ENCODE peak calls at places on chromosomes 16 and 17, in seven cellular contexts. One of them, this sample, is unnamed.

GRCh38 chr16:87375426-87376135 is 8.0 kb downstream of the FBXO31 start:
- DNase-seq in K562: no peak
- DNase-seq in H1: no peak
- DNase-seq in HCT116: no peak
- DNase-seq in HepG2: no peak
- DNase-seq in SK-N-SH: no peak
- DNase-seq in GM12878: no peak
- DNase-seq in this sample: no peak

GRCh38 chr17:48647103-48647963 is 21.2 kb upstream of the HOXB9 start:
- DNase-seq in SK-N-SH: peak; percentile 42
- DNase-seq in GM12878: no peak
- DNase-seq in HCT116: no peak
- DNase-seq in HepG2: no peak
- DNase-seq in K562: no peak
- DNase-seq in H1: peak; percentile 73
- DNase-seq in this sample: peak; percentile 80

GRCh38 chr17:80498242-80498919 is 22.0 kb upstream of the NPTX1 start:
- DNase-seq in SK-N-SH: no peak
- DNase-seq in HepG2: peak; percentile 76
- DNase-seq in HCT116: no peak
- DNase-seq in K562: no peak
- DNase-seq in GM12878: no peak
- DNase-seq in H1: no peak
- DNase-seq in this sample: no peak

GRCh38 chr16:87583453-87584131 is 18.7 kb upstream of the JPH3 start:
- DNase-seq in H1: no peak
- DNase-seq in K562: no peak
- DNase-seq in SK-N-SH: no peak
- DNase-seq in GM12878: no peak
- DNase-seq in HepG2: no peak
- DNase-seq in HCT116: no peak
- DNase-seq in this sample: no peak

GRCh38 chr17:10516638-10517037 is 1.7 kb downstream of the MYH1 start:
- DNase-seq in SK-N-SH: no peak
- DNase-seq in H1: no peak
- DNase-seq in HepG2: no peak
- DNase-seq in HCT116: no peak
- DNase-seq in K562: no peak
- DNase-seq in GM12878: no peak
- DNase-seq in this sample: no peak

GRCh38 chr17:46766493-46767491 is 51.7 kb downstream of the WNT3 start:
- DNase-seq in K562: no peak
- DNase-seq in HepG2: no peak
- DNase-seq in GM12878: no peak
- DNase-seq in SK-N-SH: peak; percentile 49
- DNase-seq in HCT116: no peak
- DNase-seq in H1: peak; percentile 40
- DNase-seq in this sample: no peak

GRCh38 chr17:48526986-48527741 is 3.6 kb downstream of the HOXB1 start:
- DNase-seq in H1: peak; percentile 84
- DNase-seq in GM12878: no peak
- DNase-seq in K562: no peak
- DNase-seq in HCT116: no peak
- DNase-seq in HepG2: no peak
- DNase-seq in SK-N-SH: peak; percentile 32
- DNase-seq in this sample: no peak

GRCh38 chr16:58317608-58318152 is 22.9 kb upstream of the PRSS54 start:
- DNase-seq in GM12878: no peak
- DNase-seq in HCT116: no peak
- DNase-seq in HepG2: no peak
- DNase-seq in SK-N-SH: no peak
- DNase-seq in H1: no peak
- DNase-seq in K562: no peak
- DNase-seq in this sample: no peak

GRCh38 chr17:60039509-60040442 is 38.9 kb downstream of the HEATR6 start:
- DNase-seq in H1: no peak
- DNase-seq in HCT116: no peak
- DNase-seq in GM12878: no peak
- DNase-seq in HepG2: no peak
- DNase-seq in SK-N-SH: peak; percentile 31
- DNase-seq in K562: peak; percentile 47
- DNase-seq in this sample: no peak

GRCh38 chr16:53476867-53477266 is 26.1 kb downstream of the AKTIP start:
- DNase-seq in SK-N-SH: no peak
- DNase-seq in GM12878: no peak
- DNase-seq in HepG2: no peak
- DNase-seq in HCT116: no peak
- DNase-seq in H1: no peak
- DNase-seq in K562: no peak
- DNase-seq in this sample: no peak

GRCh38 chr16:9859706-9860105 is 322.5 kb downstream of the GRIN2A start:
- DNase-seq in HepG2: no peak
- DNase-seq in H1: no peak
- DNase-seq in HCT116: no peak
- DNase-seq in K562: no peak
- DNase-seq in GM12878: no peak
- DNase-seq in SK-N-SH: no peak
- DNase-seq in this sample: no peak

GRCh38 chr17:32461853-32462617 is 17.7 kb downstream of the PSMD11 start:
- DNase-seq in HepG2: peak; percentile 58
- DNase-seq in HCT116: peak; percentile 51
- DNase-seq in K562: peak; percentile 72
- DNase-seq in GM12878: no peak
- DNase-seq in SK-N-SH: peak; percentile 52
- DNase-seq in H1: peak; percentile 78
- DNase-seq in this sample: no peak

GRCh38 chr17:50344712-50345380 is 1.1 kb upstream of the XYLT2 start:
- DNase-seq in HepG2: no peak
- DNase-seq in H1: no peak
- DNase-seq in GM12878: no peak
- DNase-seq in HCT116: no peak
- DNase-seq in SK-N-SH: peak; percentile 39
- DNase-seq in K562: no peak
- DNase-seq in this sample: no peak

GRCh38 chr17:61402978-61403845 is 3.6 kb downstream of the TBX2 start:
- DNase-seq in HepG2: no peak
- DNase-seq in K562: no peak
- DNase-seq in SK-N-SH: peak; percentile 34
- DNase-seq in H1: peak; percentile 61
- DNase-seq in GM12878: no peak
- DNase-seq in HCT116: no peak
- DNase-seq in this sample: no peak
- TF ChIP-seq JUND in HepG2: no peak
- TF ChIP-seq JUND in K562: no peak
- TF ChIP-seq JUND in SK-N-SH: no peak
- TF ChIP-seq JUND in H1: no peak
- TF ChIP-seq JUND in GM12878: no peak
- TF ChIP-seq JUND in HCT116: no peak
- TF ChIP-seq JUND in this sample: no peak

DNA sequence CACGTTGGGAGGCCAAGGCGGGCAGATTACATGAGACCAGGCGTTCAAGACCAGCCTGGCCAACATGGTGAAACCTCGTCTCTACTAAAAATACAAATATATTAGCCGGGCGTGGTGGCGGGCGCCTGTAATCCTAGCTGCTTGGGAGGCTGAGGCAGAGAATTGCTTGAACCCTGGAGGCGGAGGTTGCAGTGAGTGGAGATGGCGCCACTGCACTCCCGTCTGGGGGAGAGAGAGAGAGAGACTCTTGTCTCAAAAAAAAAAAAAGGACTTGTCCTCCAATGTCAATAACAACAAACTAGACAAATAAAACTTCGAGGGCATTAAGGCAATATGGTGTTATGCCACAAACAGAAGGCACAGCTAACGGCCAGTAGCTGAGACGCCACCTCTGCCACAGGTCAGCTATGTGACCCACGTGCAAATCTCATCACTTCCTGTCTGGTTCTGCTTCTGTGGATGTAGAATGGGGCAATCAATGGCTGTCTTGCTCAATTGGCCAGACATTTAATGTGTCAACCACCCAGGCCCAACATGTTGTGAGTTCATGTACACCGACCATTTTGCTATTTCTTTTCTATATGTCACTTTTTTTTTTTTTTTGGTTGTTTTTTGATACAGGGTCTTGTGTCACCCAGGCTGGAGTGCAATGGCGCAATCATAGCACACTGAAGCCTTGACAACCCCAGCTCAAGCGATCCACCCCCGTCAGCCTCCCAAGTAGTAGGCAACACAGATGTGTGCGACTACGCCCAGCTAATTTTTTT is 834 bp upstream of the TXNDC11 start:
- DNase-seq in GM12878: no peak
- DNase-seq in HepG2: peak; percentile 98
- DNase-seq in HCT116: peak; percentile 50
- DNase-seq in K562: peak; percentile 59
- DNase-seq in SK-N-SH: peak; percentile 17
- DNase-seq in H1: no peak
- DNase-seq in this sample: no peak
- TF ChIP-seq JUND in GM12878: no peak
- TF ChIP-seq JUND in HepG2: no peak
- TF ChIP-seq JUND in HCT116: no peak
- TF ChIP-seq JUND in K562: no peak
- TF ChIP-seq JUND in SK-N-SH: no peak
- TF ChIP-seq JUND in H1: no peak
- TF ChIP-seq JUND in this sample: no peak

GRCh38 chr17:65020284-65020683 is 36.3 kb downstream of the GNA13 start:
- DNase-seq in K562: no peak
- DNase-seq in GM12878: no peak
- DNase-seq in SK-N-SH: no peak
- DNase-seq in HepG2: no peak
- DNase-seq in HCT116: no peak
- DNase-seq in H1: no peak
- DNase-seq in this sample: no peak
- TF ChIP-seq JUND in K562: no peak
- TF ChIP-seq JUND in GM12878: no peak
- TF ChIP-seq JUND in SK-N-SH: no peak
- TF ChIP-seq JUND in HepG2: no peak
- TF ChIP-seq JUND in HCT116: no peak
- TF ChIP-seq JUND in H1: no peak
- TF ChIP-seq JUND in this sample: no peak

GRCh38 chr17:8147805-8148404 is 4.3 kb downstream of the PER1 start:
- DNase-seq in H1: no peak
- DNase-seq in HepG2: no peak
- DNase-seq in SK-N-SH: no peak
- DNase-seq in HCT116: no peak
- DNase-seq in K562: no peak
- DNase-seq in GM12878: no peak
- DNase-seq in this sample: no peak

GRCh38 chr17:8147141-8147804 is 4.9 kb downstream of the PER1 start:
- DNase-seq in H1: no peak
- DNase-seq in SK-N-SH: no peak
- DNase-seq in K562: no peak
- DNase-seq in HepG2: no peak
- DNase-seq in GM12878: no peak
- DNase-seq in HCT116: no peak
- DNase-seq in this sample: no peak

GRCh38 chr17:8145811-8146210 is 6.4 kb downstream of the PER1 start:
- DNase-seq in GM12878: no peak
- DNase-seq in H1: no peak
- DNase-seq in K562: no peak
- DNase-seq in HCT116: no peak
- DNase-seq in HepG2: no peak
- DNase-seq in SK-N-SH: no peak
- DNase-seq in this sample: no peak

GRCh38 chr17:8144401-8145295 is 7.6 kb downstream of the PER1 start:
- DNase-seq in HCT116: no peak
- DNase-seq in GM12878: no peak
- DNase-seq in K562: no peak
- DNase-seq in H1: no peak
- DNase-seq in HepG2: no peak
- DNase-seq in SK-N-SH: no peak
- DNase-seq in this sample: no peak

DNA sequence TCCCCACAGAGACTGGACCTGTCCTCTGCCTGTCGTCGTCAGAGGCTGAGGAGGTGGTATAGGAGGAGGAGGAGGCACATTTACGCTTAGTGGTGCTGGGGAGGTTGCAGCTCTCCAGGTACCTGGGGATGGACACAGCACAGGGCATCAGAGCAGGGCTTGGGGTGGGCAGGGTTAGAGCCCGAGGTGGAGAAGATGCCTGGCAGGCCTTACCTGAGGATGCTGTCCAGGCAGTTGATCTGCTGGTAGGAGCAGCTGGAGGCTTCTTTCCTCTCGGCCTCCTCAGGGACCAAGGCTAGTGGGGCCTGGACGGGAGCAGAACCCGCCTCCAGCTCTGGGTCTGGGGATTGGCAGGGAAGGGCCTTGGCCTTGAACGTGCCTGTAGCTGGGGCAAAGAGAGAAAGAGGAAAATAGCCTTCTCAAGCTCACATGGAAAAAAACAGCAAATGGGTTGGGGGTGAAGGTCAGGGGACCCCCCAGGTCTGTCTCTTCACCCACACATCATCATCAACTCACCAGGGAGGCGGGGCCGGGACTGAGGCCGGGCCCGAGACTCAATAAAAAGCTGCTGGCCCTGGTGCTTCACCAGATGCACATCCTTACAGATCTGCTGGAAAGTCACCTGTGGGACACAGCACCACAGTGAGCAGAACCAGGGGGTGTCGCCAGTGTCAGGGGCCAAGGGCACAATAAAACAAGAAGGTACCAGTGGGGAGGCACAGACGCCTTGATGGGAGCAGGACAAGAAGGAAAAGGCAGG is 5.6 kb downstream of the PER1 start:
- DNase-seq in H1: no peak
- DNase-seq in K562: no peak
- DNase-seq in SK-N-SH: no peak
- DNase-seq in HepG2: no peak
- DNase-seq in GM12878: no peak
- DNase-seq in HCT116: no peak
- DNase-seq in this sample: no peak
- TF ChIP-seq JUND in H1: no peak
- TF ChIP-seq JUND in K562: no peak
- TF ChIP-seq JUND in SK-N-SH: no peak
- TF ChIP-seq JUND in HepG2: no peak
- TF ChIP-seq JUND in GM12878: no peak
- TF ChIP-seq JUND in HCT116: no peak
- TF ChIP-seq JUND in this sample: no peak

DNA sequence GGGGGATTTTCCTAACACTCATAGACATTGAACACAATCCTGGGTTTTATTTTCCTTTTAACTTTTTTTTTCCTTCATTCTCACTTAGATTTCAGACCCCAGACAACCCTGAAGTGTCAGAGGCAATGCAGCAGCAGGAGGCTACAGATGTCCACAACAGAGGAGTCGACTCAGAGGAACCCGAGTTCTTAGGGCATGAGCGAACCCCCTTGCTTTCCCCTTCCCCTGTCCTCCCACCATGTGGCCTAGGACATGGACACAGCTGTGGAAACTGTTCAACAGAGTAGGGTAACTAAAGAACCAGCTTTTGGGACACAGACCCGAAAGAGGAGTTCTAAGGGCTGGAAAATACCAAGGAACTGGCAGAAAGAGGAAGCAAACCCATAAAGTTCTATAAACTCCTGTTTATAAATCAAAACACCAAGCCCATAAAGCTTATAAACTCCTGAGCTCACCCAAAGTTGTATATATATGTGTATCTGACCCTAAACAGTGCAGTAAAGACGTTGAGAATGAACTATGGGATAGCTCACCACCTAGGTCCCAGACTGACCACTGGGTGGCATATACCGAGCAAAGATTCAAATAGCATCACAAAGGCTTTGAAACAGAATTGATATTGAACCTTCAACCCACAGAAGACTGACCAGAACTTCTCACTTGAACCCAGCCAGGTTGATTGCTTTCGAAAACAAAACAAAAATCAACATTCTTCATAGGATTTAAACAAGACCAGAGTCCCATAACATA is 33.9 kb downstream of the CMTM4 start:
- DNase-seq in HCT116: peak; percentile 21
- DNase-seq in SK-N-SH: peak; percentile 45
- DNase-seq in GM12878: no peak
- DNase-seq in K562: peak; percentile 65
- DNase-seq in H1: no peak
- DNase-seq in HepG2: peak; percentile 64
- DNase-seq in this sample: no peak
- TF ChIP-seq JUND in HCT116: no peak
- TF ChIP-seq JUND in SK-N-SH: no peak
- TF ChIP-seq JUND in GM12878: no peak
- TF ChIP-seq JUND in K562: no peak
- TF ChIP-seq JUND in H1: no peak
- TF ChIP-seq JUND in HepG2: no peak
- TF ChIP-seq JUND in this sample: no peak

This sample was measured in T47D.